ENCODE peak calls at places on chromosomes 2 and 18, in seven cellular contexts. W is aorta; K is HepG2; N is breast epithelium; J is GM23248; L is CD4-positive, alpha-beta T cell; O is brain microvascular endothelial cell. I is an unnamed sample. For H3K27me3, the result is how much of the 10 kb centered on the place peaks cover.

GRCh38 chr18:62396381-62396780 is 71.3 kb downstream of the TNFRSF11A start:
- DNase-seq in O (no peak), K (no peak), L (no peak), W (no peak), J (peak), N (no peak), I (no peak)

GRCh38 chr2:223923976-223924375 is 21.2 kb downstream of the WDFY1 start:
- DNase-seq in J (peak), O (no peak), N (no peak), L (no peak), K (no peak), W (no peak), I (no peak)

GRCh38 chr2:20755132-20755800 is 67.6 kb downstream of the LDAH start:
- DNase-seq in K (no peak), O (no peak), L (no peak), N (no peak), J (no peak), W (no peak), I (no peak)

GRCh38 chr2:193584522-193584938 is 1389.8 kb upstream of the TMEFF2 start:
- DNase-seq in L (no peak), W (no peak), N (no peak), K (peak), J (peak), O (peak), I (no peak)

GRCh38 chr2:72921088-72921851 is 4.0 kb downstream of the EMX1 start:
- DNase-seq in W (no peak), N (no peak), J (no peak), L (no peak), O (no peak), K (no peak), I (no peak)

GRCh38 chr2:231666171-231667095 is 41.9 kb upstream of the PTMA start:
- DNase-seq in J (peak), W (peak), O (peak), L (no peak), N (peak), K (peak), I (no peak)

GRCh38 chr2:159366538-159366937 is 80.0 kb upstream of the WDSUB1 start:
- DNase-seq in O (no peak), J (no peak), L (no peak), N (no peak), K (no peak), W (no peak), I (no peak)

GRCh38 chr2:191178806-191179514 is 28.2 kb upstream of the STAT4 start:
- DNase-seq in N (peak), K (no peak), L (no peak), J (peak), W (peak), O (no peak), I (no peak)

GRCh38 chr2:202157211-202157985 is 81.0 kb downstream of the SUMO1 start:
- DNase-seq in K (no peak), W (no peak), L (no peak), N (no peak), J (no peak), O (no peak), I (no peak)

GRCh38 chr2:33013684-33014110 is 66.9 kb downstream of the LTBP1 start:
- DNase-seq in W (no peak), N (no peak), K (no peak), L (no peak), O (peak), J (peak), I (no peak)

GRCh38 chr2:100408104-100408503 is 9.4 kb downstream of the CHST10 start:
- DNase-seq in W (no peak), N (no peak), K (no peak), L (no peak), J (no peak), O (no peak), I (no peak)

GRCh38 chr2:195818521-195818920 is 161.5 kb downstream of the SLC39A10 start:
- DNase-seq in K (no peak), L (no peak), O (peak), N (no peak), W (no peak), J (peak), I (no peak)

GRCh38 chr2:230751062-230751461 is 38.4 kb downstream of the CAB39 start:
- DNase-seq in O (peak), L (no peak), J (peak), N (no peak), W (no peak), K (no peak), I (no peak)

GRCh38 chr2:239277401-239278085 is 123.3 kb downstream of the HDAC4 start:
- DNase-seq in N (no peak), O (no peak), L (no peak), K (no peak), J (no peak), W (peak), I (no peak)

GRCh38 chr2:239276813-239277193 is 124.0 kb downstream of the HDAC4 start:
- DNase-seq in N (no peak), K (no peak), W (peak), O (no peak), J (no peak), L (no peak), I (no peak)

GRCh38 chr2:239278361-239278760 is 122.5 kb downstream of the HDAC4 start:
- DNase-seq in O (no peak), N (no peak), W (no peak), J (no peak), K (no peak), L (no peak), I (no peak)

GRCh38 chr2:239279508-239280295 is 121.1 kb downstream of the HDAC4 start:
- DNase-seq in L (no peak), J (peak), W (peak), N (no peak), K (no peak), O (no peak), I (no peak)

DNA sequence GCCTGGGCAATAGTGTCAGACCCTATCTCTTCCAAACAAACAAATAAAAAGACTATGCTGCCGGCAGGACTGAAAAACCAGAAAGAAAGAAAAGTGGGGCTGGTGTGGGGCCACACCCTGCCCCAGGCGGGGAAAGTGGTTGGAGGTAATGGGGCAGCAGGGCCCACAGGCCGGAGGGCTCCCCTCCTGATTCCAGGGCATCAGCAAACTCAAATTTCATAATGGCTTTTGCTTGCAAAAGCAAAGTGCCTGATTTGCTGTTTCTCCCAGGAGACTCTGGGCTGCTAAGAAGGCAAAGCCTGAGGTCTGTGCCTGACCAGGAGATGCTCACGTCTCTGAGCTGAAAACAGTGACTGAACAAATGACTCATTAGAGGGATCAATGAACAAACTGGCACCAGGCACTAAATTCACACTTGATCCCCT is 121.9 kb downstream of the HDAC4 start:
- DNase-seq in O (peak), K (no peak), L (no peak), N (no peak), J (peak), W (peak), I (no peak)
- H3K27ac ChIP-seq in O (no peak), K (no peak), L (no peak), N (no peak), J (peak), W (no peak), I (no peak)

DNA sequence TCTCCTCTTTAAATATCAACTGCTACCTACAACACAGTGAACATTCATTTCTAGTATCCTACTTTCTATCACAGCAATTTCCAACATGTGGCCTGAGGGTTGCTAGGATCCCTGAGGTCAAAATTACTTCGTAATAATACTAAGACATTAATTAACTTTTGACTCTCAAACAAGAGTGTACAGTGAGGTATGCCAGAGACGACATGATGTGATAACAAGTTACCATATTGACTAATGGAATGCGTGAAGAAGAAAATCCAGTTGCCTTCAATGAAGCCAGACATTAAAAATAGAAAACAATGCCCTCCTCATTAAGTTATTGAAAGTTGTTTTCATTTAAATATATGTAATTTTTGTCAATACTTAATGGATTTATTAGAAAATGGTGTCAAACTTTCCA is 13.1 kb downstream of the ORC2 start:
- DNase-seq in N (no peak), K (no peak), O (no peak), J (no peak), W (no peak), L (no peak), I (no peak)
- H3K27me3 ChIP-seq in N (under half), K (under half), O (under half), J (under half), W (under half), L (under half), I (under half)

GRCh38 chr2:237143118-237143517 is 57.4 kb downstream of the COPS8 start:
- DNase-seq in W (no peak), J (peak), N (no peak), L (no peak), O (no peak), K (no peak), I (no peak)

GRCh38 chr2:237140689-237141285 is 55.1 kb downstream of the COPS8 start:
- DNase-seq in N (no peak), J (no peak), O (no peak), L (no peak), W (no peak), K (no peak), I (no peak)

GRCh38 chr2:237141556-237141955 is 55.9 kb downstream of the COPS8 start:
- DNase-seq in W (no peak), N (no peak), J (peak), L (no peak), K (no peak), O (peak), I (no peak)

GRCh38 chr2:237144516-237144915 is 58.8 kb downstream of the COPS8 start:
- DNase-seq in O (no peak), L (no peak), J (no peak), N (no peak), K (no peak), W (no peak), I (no peak)

GRCh38 chr2:237143676-237144440 is 58.2 kb downstream of the COPS8 start:
- DNase-seq in L (no peak), K (no peak), O (no peak), J (peak), N (no peak), W (no peak), I (no peak)
- H3K27ac ChIP-seq in L (no peak), K (no peak), O (no peak), J (peak), N (peak), W (no peak), I (no peak)

DNA sequence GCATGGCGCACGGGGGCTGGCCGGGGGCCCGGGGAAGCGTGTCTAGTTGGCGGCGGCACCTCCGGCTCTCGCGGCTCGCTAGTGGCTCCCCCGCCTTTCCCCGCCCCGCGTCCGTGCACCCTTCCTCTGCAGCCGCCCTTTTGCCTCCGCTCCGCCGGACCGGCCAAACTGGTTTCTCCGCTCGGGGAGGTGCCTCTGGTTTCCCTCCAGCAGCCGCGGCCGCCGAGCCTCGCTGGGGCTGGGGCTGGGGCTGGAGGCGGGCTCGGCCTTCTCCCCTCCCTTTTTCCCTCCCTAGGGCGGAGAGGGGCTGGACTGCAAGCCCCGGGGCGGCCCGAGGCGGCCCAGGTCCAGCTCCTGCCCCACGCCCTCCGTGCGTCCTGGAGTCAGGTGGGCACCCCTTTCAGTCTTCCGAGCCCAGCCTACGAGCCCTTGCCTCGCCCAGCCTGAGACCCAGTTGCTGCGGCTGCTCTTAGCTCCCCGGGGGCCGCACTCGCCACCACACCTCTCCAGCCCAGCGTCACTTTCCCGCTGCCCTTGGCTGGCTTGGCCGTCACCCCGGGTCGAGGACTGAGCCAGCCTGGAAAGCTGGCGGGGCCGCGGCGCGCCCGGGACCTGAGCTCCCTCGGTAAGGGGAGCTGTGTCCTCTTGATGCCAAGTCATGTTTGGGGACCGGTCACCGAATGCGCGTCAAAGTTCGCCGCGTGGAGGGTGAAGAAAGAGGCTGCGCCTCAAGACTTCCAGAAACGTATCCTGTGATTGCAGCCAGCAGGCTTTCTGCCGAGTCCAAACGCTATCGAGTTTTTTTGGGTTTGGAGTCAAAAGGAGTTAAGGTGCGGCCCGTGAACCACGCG is at the start of gene ATP8B1:
- DNase-seq in L (no peak), K (no peak), J (peak), N (peak), W (peak), O (no peak), I (no peak)
- H3K27me3 ChIP-seq in L (under half), K (under half), J (under half), N (under half), W (under half), O (under half), I (under half)

DNA sequence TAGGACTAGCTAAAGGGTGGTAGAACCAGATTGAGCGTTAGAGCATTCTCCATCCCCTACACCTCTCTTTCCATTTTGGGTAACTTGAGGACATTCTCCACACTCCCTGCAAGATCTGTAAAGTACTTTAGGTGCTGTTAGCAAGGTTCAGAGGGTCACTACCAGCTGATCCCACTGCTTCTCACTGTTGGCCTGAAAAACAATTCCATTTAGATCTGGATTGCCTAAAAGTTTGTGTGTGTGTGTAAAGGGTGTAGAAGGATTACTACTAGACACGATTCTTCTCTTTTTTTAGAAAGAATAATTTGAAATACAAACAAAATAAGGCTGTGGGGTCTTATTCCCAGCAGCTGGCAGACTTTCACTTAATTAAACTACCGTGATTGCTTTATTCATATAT is 95.1 kb upstream of the TMEM178A start:
- DNase-seq in J (no peak), L (no peak), K (no peak), O (no peak), N (no peak), W (no peak), I (no peak)
- H3K27ac ChIP-seq in J (no peak), L (no peak), K (peak), O (no peak), N (no peak), W (no peak), I (no peak)

GRCh38 chr18:74453642-74454198 is 3.4 kb downstream of the DIPK1C start:
- DNase-seq in N (no peak), W (no peak), O (no peak), K (no peak), J (no peak), L (no peak), I (no peak)
- H3K27me3 ChIP-seq in N (under half), W (under half), O (under half), K (under half), J (under half), L (under half), I (under half)

DNA sequence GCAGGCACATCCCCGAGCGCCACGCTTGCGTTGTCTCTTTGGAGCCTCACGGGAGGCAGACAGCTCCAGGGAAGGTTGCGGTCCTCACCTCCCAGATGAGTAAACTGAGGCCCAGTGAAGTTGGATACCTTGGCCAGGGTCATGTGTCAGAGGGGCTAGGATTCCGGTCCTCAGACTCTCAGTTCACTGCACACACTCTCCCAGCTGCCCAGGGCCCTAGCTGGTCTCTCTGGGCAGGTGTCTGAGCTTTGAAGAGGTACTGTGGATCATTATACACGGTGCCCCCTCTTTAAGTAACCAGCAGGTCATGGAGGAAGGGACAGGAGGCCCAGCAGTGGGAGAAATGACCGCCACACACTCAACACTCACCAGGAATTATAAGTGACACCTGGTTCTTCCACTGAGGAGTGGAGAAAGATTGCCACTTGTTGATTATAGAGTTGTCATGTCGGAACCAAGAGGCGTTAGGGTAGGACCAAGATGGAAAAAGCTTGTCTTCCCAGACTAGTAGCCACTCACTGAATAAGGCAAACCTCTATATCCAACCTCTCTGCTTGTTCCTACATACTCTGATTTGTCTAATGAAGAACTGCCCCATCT is 588 bp downstream of the TMEM214 start:
- DNase-seq in O (no peak), W (no peak), N (no peak), J (peak), K (no peak), L (no peak), I (no peak)
- H3K27ac ChIP-seq in O (peak), W (peak), N (peak), J (peak), K (peak), L (peak), I (peak)

I was measured in CD4-positive, alpha-beta memory T cell.